ENCODE peak calls at places on chromosomes 4 and X, in five cellular contexts. One of them, this sample, is unnamed.
A peak's percentile ranks its signal among the peaks of the same experiment; 100 is the strongest.

GRCh38 chr4:185238750-185239149 is 29.4 kb downstream of the SNX25 start:
- DNase-seq in retinal pigment epithelial cell: no peak
- DNase-seq in cardiac fibroblast: no peak
- DNase-seq in CD8-positive, alpha-beta T cell: no peak
- DNase-seq in right lobe of liver: no peak
- DNase-seq in this sample: no peak

GRCh38 chr4:81723927-81724587 is 252.3 kb upstream of the RASGEF1B start:
- DNase-seq in cardiac fibroblast: peak; percentile 43
- DNase-seq in CD8-positive, alpha-beta T cell: peak; percentile 6
- DNase-seq in retinal pigment epithelial cell: no peak
- DNase-seq in right lobe of liver: no peak
- DNase-seq in this sample: no peak

GRCh38 chr4:113823291-113823659 is 61.7 kb upstream of the CAMK2D start:
- DNase-seq in CD8-positive, alpha-beta T cell: no peak
- DNase-seq in retinal pigment epithelial cell: no peak
- DNase-seq in right lobe of liver: no peak
- DNase-seq in cardiac fibroblast: no peak
- DNase-seq in this sample: no peak

GRCh38 chrX:131792356-131792749 is 230.7 kb upstream of the STK26 start:
- DNase-seq in retinal pigment epithelial cell: no peak
- DNase-seq in right lobe of liver: peak; percentile 88
- DNase-seq in cardiac fibroblast: no peak
- DNase-seq in CD8-positive, alpha-beta T cell: no peak
- DNase-seq in this sample: no peak

GRCh38 chr4:37549003-37549402 is 137.2 kb downstream of the RELL1 start:
- DNase-seq in retinal pigment epithelial cell: peak; percentile 69
- DNase-seq in CD8-positive, alpha-beta T cell: no peak
- DNase-seq in right lobe of liver: no peak
- DNase-seq in cardiac fibroblast: peak; percentile 76
- DNase-seq in this sample: no peak

GRCh38 chr4:41256131-41256739 is 493 bp upstream of the UCHL1 start:
- DNase-seq in cardiac fibroblast: peak; percentile 40
- DNase-seq in CD8-positive, alpha-beta T cell: no peak
- DNase-seq in right lobe of liver: no peak
- DNase-seq in retinal pigment epithelial cell: no peak
- DNase-seq in this sample: no peak

GRCh38 chrX:149803458-149804062 is 21.8 kb downstream of the MAGEA9 start:
- DNase-seq in cardiac fibroblast: no peak
- DNase-seq in retinal pigment epithelial cell: no peak
- DNase-seq in right lobe of liver: no peak
- DNase-seq in CD8-positive, alpha-beta T cell: no peak
- DNase-seq in this sample: no peak

GRCh38 chr4:113617195-113617594 is 144.3 kb downstream of the CAMK2D start:
- DNase-seq in retinal pigment epithelial cell: no peak
- DNase-seq in right lobe of liver: no peak
- DNase-seq in cardiac fibroblast: no peak
- DNase-seq in CD8-positive, alpha-beta T cell: no peak
- DNase-seq in this sample: no peak

GRCh38 chrX:71085900-71086299 is 9.8 kb upstream of the FOXO4 start:
- DNase-seq in CD8-positive, alpha-beta T cell: no peak
- DNase-seq in cardiac fibroblast: no peak
- DNase-seq in retinal pigment epithelial cell: no peak
- DNase-seq in right lobe of liver: no peak
- DNase-seq in this sample: no peak

GRCh38 chr4:7689773-7690693 is 249.6 kb downstream of the AFAP1 start:
- DNase-seq in cardiac fibroblast: no peak
- DNase-seq in retinal pigment epithelial cell: no peak
- DNase-seq in CD8-positive, alpha-beta T cell: no peak
- DNase-seq in right lobe of liver: no peak
- DNase-seq in this sample: no peak

DNA sequence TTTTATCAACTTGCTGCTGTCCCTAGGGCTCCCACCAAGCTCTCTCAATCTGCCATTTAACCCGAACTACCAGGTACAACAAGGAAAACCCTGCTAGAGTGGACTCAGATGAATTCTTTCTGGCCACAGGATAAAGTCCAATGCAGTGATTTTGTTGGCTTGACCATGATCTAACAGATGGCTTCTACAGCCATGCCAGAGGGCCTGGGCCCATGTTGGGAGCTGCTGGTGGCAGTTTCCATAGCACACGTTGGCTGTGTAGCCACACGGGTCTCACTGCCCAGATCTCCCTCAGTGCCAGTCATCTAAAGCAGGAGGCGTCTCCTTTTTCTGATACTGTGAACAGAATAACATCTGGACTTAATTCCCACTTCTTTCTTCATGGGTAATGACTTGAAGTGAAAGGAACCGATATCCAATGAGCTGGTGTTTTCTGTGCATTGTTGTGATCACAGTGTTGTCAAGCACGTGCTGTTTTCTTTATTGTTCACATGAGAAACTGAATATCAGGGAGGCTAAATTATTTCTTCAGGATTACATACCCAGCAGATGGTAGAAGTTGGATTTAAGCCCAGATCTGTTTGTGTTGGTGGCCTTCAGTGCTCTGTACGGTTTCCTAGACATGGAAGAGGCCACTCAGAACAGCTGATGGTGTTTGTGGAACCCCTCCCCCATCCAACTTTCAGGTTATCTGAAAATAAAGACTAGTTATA is 85.2 kb upstream of the CLCN4 start:
- DNase-seq in right lobe of liver: no peak
- DNase-seq in cardiac fibroblast: no peak
- DNase-seq in CD8-positive, alpha-beta T cell: no peak
- DNase-seq in retinal pigment epithelial cell: no peak
- DNase-seq in this sample: no peak
- TF ChIP-seq CTCF in right lobe of liver: no peak
- TF ChIP-seq CTCF in cardiac fibroblast: no peak
- TF ChIP-seq CTCF in CD8-positive, alpha-beta T cell: no peak
- TF ChIP-seq CTCF in retinal pigment epithelial cell: no peak
- TF ChIP-seq CTCF in this sample: no peak

DNA sequence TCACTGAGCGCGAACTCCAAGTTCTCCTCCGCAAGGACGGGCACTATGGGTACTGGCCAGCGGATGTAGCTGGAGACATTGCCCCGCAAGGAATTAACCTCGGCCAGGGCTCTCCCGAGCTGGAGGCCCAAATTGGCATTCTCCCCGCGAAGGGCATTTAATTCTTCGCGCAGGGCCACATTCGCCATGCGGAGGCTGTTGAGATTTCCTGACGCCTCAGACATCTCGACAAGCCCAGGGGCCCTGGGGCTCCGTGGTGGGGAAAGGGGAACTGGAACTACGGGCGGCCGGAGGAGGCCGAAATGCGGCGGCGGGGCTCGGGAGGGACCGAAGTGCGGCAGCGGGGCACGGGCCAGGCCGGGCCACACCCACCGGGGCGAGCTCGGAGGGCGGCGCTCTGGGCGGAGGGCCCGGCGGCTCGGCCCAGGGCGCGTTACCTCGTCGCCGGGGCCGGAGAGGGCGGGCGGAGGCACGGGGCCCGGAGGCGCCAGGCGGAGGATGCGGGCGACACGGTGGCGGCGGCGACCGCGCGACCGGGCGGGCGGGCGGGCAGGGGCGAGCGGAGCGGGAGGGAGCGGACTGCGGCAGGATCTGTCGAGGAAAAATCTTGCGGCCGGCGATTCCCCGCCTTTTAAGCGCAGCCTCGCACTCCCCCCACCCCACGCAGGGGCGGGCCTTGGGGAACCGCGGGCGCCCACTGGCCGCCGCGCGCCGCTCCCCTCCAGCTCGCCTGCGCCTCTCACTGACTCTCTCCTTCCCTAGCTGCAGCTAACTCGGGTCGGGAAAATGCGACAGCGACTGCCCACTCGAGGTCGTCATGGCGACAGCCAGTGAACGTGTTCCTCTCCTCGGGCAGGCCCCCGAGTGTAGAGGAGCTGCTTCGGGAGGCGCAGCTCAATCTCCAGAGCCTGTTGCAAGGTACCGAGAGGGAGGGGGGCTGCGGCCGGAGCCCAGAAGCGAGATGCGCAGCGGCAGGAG is at the start of gene RTL5:
- DNase-seq in retinal pigment epithelial cell: peak; percentile 39
- DNase-seq in cardiac fibroblast: peak; percentile 92
- DNase-seq in CD8-positive, alpha-beta T cell: peak; percentile 37
- DNase-seq in right lobe of liver: peak; percentile 80
- DNase-seq in this sample: peak; percentile 58
- TF ChIP-seq CTCF in retinal pigment epithelial cell: no peak
- TF ChIP-seq CTCF in cardiac fibroblast: no peak
- TF ChIP-seq CTCF in CD8-positive, alpha-beta T cell: no peak
- TF ChIP-seq CTCF in right lobe of liver: no peak
- TF ChIP-seq CTCF in this sample: no peak

GRCh38 chr4:55444822-55445221 is 49.1 kb downstream of the TMEM165 start:
- DNase-seq in retinal pigment epithelial cell: no peak
- DNase-seq in CD8-positive, alpha-beta T cell: no peak
- DNase-seq in right lobe of liver: no peak
- DNase-seq in cardiac fibroblast: peak; percentile 61
- DNase-seq in this sample: no peak
- TF ChIP-seq CTCF in retinal pigment epithelial cell: peak; percentile 60
- TF ChIP-seq CTCF in CD8-positive, alpha-beta T cell: peak; percentile 20
- TF ChIP-seq CTCF in right lobe of liver: peak; percentile 17
- TF ChIP-seq CTCF in cardiac fibroblast: peak; percentile 31
- TF ChIP-seq CTCF in this sample: no peak

GRCh38 chr4:52799813-52800212 is 48.6 kb upstream of the ERVMER34-1 start:
- DNase-seq in cardiac fibroblast: no peak
- DNase-seq in CD8-positive, alpha-beta T cell: no peak
- DNase-seq in retinal pigment epithelial cell: no peak
- DNase-seq in right lobe of liver: no peak
- DNase-seq in this sample: no peak
- TF ChIP-seq CTCF in cardiac fibroblast: no peak
- TF ChIP-seq CTCF in CD8-positive, alpha-beta T cell: no peak
- TF ChIP-seq CTCF in retinal pigment epithelial cell: no peak
- TF ChIP-seq CTCF in right lobe of liver: no peak
- TF ChIP-seq CTCF in this sample: no peak

DNA sequence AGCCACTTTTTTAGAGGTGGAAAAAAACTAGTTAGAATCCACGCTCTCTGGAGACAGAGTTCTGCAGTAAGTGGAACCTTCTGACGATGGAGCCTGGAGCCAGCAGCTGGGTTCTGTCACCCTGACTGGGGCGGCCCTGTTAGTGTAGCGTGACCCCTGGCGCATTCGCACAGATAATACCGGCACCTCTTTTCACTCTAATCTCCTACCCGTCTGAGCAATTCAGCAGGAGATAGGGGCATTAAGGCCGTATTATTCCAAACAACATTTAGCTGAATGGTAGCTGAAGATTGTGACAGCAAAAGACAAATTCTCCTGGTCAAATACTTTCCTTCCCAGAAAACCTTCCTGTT is 292.6 kb downstream of the FBXO8 start:
- DNase-seq in cardiac fibroblast: peak; percentile 75
- DNase-seq in right lobe of liver: peak; percentile 48
- DNase-seq in CD8-positive, alpha-beta T cell: no peak
- DNase-seq in retinal pigment epithelial cell: no peak
- DNase-seq in this sample: no peak
- TF ChIP-seq CTCF in cardiac fibroblast: peak; percentile 4
- TF ChIP-seq CTCF in right lobe of liver: no peak
- TF ChIP-seq CTCF in CD8-positive, alpha-beta T cell: no peak
- TF ChIP-seq CTCF in retinal pigment epithelial cell: no peak
- TF ChIP-seq CTCF in this sample: peak; percentile 7

DNA sequence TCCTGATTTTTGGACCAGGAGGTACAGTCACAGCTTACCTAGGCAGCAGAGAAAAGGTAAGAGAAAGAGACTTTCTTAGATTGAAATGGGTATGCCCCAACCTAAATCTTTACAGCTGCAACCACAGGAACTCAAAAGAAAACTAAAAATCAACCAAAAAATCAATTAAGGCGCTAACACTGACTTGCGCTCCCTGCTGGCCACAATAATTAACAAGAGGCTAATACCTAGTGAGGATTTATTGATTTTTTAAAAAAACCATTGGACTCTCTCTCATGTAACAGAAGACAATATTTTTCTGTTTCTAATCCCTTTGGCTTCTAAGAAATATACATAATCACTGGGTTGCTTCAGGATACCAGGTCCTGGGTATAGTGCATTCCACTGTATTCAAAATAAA is 153.9 kb upstream of the TENM3 start:
- DNase-seq in cardiac fibroblast: no peak
- DNase-seq in right lobe of liver: no peak
- DNase-seq in retinal pigment epithelial cell: no peak
- DNase-seq in CD8-positive, alpha-beta T cell: no peak
- DNase-seq in this sample: no peak
- TF ChIP-seq CTCF in cardiac fibroblast: no peak
- TF ChIP-seq CTCF in right lobe of liver: peak; percentile 53
- TF ChIP-seq CTCF in retinal pigment epithelial cell: peak; percentile 23
- TF ChIP-seq CTCF in CD8-positive, alpha-beta T cell: no peak
- TF ChIP-seq CTCF in this sample: peak; percentile 68

DNA sequence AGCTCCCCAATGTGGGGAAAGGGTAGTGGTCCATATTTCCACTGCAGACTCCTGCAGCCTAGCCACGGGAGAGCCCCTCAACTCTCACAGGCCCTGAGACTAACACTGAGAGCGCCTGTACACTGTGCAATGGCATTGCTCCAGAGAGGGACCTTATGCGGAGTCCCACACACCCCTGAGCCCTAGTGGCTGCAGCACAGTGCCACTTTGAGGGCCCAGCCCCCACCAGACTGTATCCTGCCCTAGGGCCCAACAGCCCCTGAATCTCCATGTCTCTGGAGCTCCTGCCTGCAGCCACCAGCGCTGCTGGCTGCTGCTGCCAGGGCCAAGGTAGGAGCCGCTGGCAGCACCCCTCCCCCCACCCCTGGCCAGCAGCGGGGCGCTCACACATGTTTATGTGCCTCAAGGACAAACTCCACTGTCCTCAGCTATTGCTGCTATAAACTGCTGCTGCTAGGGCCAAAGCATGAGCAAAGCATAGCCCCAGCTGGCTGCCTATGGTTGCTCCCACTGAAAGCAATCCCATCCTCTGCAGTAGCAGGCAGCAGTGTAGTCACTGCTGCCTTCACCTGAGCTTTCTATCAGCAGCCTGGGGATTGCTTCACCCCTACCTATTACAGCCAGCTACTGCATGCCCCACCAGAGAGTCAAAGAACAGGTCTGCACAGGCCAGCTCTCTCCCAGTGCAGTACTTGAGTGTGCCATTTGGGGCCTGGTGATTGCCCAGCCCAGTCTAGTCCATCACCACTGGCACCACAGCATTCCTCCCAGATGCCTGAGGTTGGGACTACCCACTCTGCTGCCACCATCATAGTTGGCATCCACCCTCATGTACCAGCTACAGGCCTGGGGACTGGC is 24.3 kb downstream of the TMEM154 start:
- DNase-seq in CD8-positive, alpha-beta T cell: no peak
- DNase-seq in retinal pigment epithelial cell: no peak
- DNase-seq in cardiac fibroblast: no peak
- DNase-seq in right lobe of liver: no peak
- DNase-seq in this sample: no peak
- TF ChIP-seq CTCF in CD8-positive, alpha-beta T cell: no peak
- TF ChIP-seq CTCF in retinal pigment epithelial cell: no peak
- TF ChIP-seq CTCF in cardiac fibroblast: no peak
- TF ChIP-seq CTCF in right lobe of liver: no peak
- TF ChIP-seq CTCF in this sample: no peak

GRCh38 chrX:38965883-38966282 is 164.6 kb downstream of the MID1IP1 start:
- DNase-seq in CD8-positive, alpha-beta T cell: no peak
- DNase-seq in cardiac fibroblast: no peak
- DNase-seq in right lobe of liver: no peak
- DNase-seq in retinal pigment epithelial cell: no peak
- DNase-seq in this sample: no peak
- TF ChIP-seq CTCF in CD8-positive, alpha-beta T cell: no peak
- TF ChIP-seq CTCF in cardiac fibroblast: no peak
- TF ChIP-seq CTCF in right lobe of liver: no peak
- TF ChIP-seq CTCF in retinal pigment epithelial cell: no peak
- TF ChIP-seq CTCF in this sample: no peak

This sample was measured in progenitor cell of endocrine pancreas.